ENCODE peak calls at places on chromosome 15, in seven cellular contexts. One of them, this sample, is unnamed.

GRCh38 chr15:66046751-66047150 is 177.5 kb downstream of the RAB11A start:
- DNase-seq in pancreas: no peak
- DNase-seq in HS-27A: no peak
- DNase-seq in SHP77: peak
- DNase-seq in NCI-H1105 treated with DMSO at 0.1 percent for 48 hours: peak
- DNase-seq in AG08395: no peak
- DNase-seq in kidney: no peak
- DNase-seq in this sample: no peak

GRCh38 chr15:74845208-74845568 is 2.2 kb upstream of the ULK3 start:
- DNase-seq in kidney: peak
- DNase-seq in NCI-H1105 treated with DMSO at 0.1 percent for 48 hours: no peak
- DNase-seq in HS-27A: no peak
- DNase-seq in AG08395: no peak
- DNase-seq in pancreas: no peak
- DNase-seq in SHP77: no peak
- DNase-seq in this sample: peak

GRCh38 chr15:40343512-40343911 is 2.8 kb upstream of the CCDC9B start:
- DNase-seq in kidney: peak
- DNase-seq in HS-27A: peak
- DNase-seq in NCI-H1105 treated with DMSO at 0.1 percent for 48 hours: no peak
- DNase-seq in SHP77: no peak
- DNase-seq in pancreas: no peak
- DNase-seq in AG08395: peak
- DNase-seq in this sample: no peak

GRCh38 chr15:40999190-40999589 is 45.9 kb downstream of the CHAC1 start:
- DNase-seq in kidney: no peak
- DNase-seq in pancreas: no peak
- DNase-seq in SHP77: no peak
- DNase-seq in HS-27A: no peak
- DNase-seq in AG08395: peak
- DNase-seq in NCI-H1105 treated with DMSO at 0.1 percent for 48 hours: no peak
- DNase-seq in this sample: no peak

GRCh38 chr15:62719316-62719715 is 323.2 kb upstream of the TPM1 start:
- DNase-seq in HS-27A: peak
- DNase-seq in kidney: no peak
- DNase-seq in NCI-H1105 treated with DMSO at 0.1 percent for 48 hours: no peak
- DNase-seq in AG08395: peak
- DNase-seq in pancreas: no peak
- DNase-seq in SHP77: no peak
- DNase-seq in this sample: no peak

GRCh38 chr15:90214553-90215205 is 13.5 kb downstream of the SEMA4B start:
- DNase-seq in pancreas: no peak
- DNase-seq in NCI-H1105 treated with DMSO at 0.1 percent for 48 hours: no peak
- DNase-seq in SHP77: no peak
- DNase-seq in kidney: no peak
- DNase-seq in HS-27A: no peak
- DNase-seq in AG08395: peak
- DNase-seq in this sample: no peak

GRCh38 chr15:78810377-78811123 is 714 bp downstream of the ADAMTS7 start:
- DNase-seq in kidney: peak
- DNase-seq in NCI-H1105 treated with DMSO at 0.1 percent for 48 hours: peak
- DNase-seq in pancreas: peak
- DNase-seq in SHP77: no peak
- DNase-seq in HS-27A: no peak
- DNase-seq in AG08395: peak
- DNase-seq in this sample: no peak

GRCh38 chr15:61227269-61228024 is 1.7 kb downstream of the RORA start:
- DNase-seq in AG08395: peak
- DNase-seq in kidney: peak
- DNase-seq in SHP77: peak
- DNase-seq in NCI-H1105 treated with DMSO at 0.1 percent for 48 hours: peak
- DNase-seq in pancreas: peak
- DNase-seq in HS-27A: peak
- DNase-seq in this sample: no peak

GRCh38 chr15:43794269-43795037 is 2.3 kb downstream of the SERF2 start:
- DNase-seq in SHP77: no peak
- DNase-seq in HS-27A: no peak
- DNase-seq in NCI-H1105 treated with DMSO at 0.1 percent for 48 hours: no peak
- DNase-seq in AG08395: peak
- DNase-seq in kidney: no peak
- DNase-seq in pancreas: no peak
- DNase-seq in this sample: no peak

GRCh38 chr15:40471778-40472130 is 970 bp downstream of the CHST14 start:
- DNase-seq in AG08395: peak
- DNase-seq in HS-27A: no peak
- DNase-seq in kidney: no peak
- DNase-seq in NCI-H1105 treated with DMSO at 0.1 percent for 48 hours: no peak
- DNase-seq in SHP77: no peak
- DNase-seq in pancreas: peak
- DNase-seq in this sample: no peak

GRCh38 chr15:78934063-78935023 is 10.5 kb downstream of the CTSH start:
- DNase-seq in pancreas: no peak
- DNase-seq in HS-27A: no peak
- DNase-seq in SHP77: no peak
- DNase-seq in kidney: peak
- DNase-seq in NCI-H1105 treated with DMSO at 0.1 percent for 48 hours: no peak
- DNase-seq in AG08395: no peak
- DNase-seq in this sample: no peak

GRCh38 chr15:52796742-52797515 is 6.8 kb upstream of the ONECUT1 start:
- DNase-seq in kidney: no peak
- DNase-seq in HS-27A: no peak
- DNase-seq in NCI-H1105 treated with DMSO at 0.1 percent for 48 hours: no peak
- DNase-seq in SHP77: no peak
- DNase-seq in pancreas: no peak
- DNase-seq in AG08395: no peak
- DNase-seq in this sample: no peak

GRCh38 chr15:71627188-71627587 is 183.2 kb upstream of the NR2E3 start:
- DNase-seq in NCI-H1105 treated with DMSO at 0.1 percent for 48 hours: no peak
- DNase-seq in AG08395: no peak
- DNase-seq in kidney: no peak
- DNase-seq in HS-27A: no peak
- DNase-seq in pancreas: no peak
- DNase-seq in SHP77: no peak
- DNase-seq in this sample: no peak

GRCh38 chr15:84740691-84741090 is 7.7 kb upstream of the ZNF592 start:
- DNase-seq in HS-27A: no peak
- DNase-seq in SHP77: no peak
- DNase-seq in pancreas: no peak
- DNase-seq in kidney: no peak
- DNase-seq in AG08395: no peak
- DNase-seq in NCI-H1105 treated with DMSO at 0.1 percent for 48 hours: no peak
- DNase-seq in this sample: no peak

GRCh38 chr15:101167791-101168462 is 83.9 kb downstream of the CHSY1 start:
- DNase-seq in SHP77: no peak
- DNase-seq in HS-27A: peak
- DNase-seq in NCI-H1105 treated with DMSO at 0.1 percent for 48 hours: no peak
- DNase-seq in kidney: peak
- DNase-seq in AG08395: peak
- DNase-seq in pancreas: no peak
- DNase-seq in this sample: peak

GRCh38 chr15:78177447-78177873 is 28.3 kb downstream of the IDH3A start:
- DNase-seq in pancreas: peak
- DNase-seq in HS-27A: no peak
- DNase-seq in SHP77: peak
- DNase-seq in NCI-H1105 treated with DMSO at 0.1 percent for 48 hours: no peak
- DNase-seq in AG08395: peak
- DNase-seq in kidney: no peak
- DNase-seq in this sample: no peak

GRCh38 chr15:78035861-78036476 is 41.5 kb downstream of the TBC1D2B start:
- DNase-seq in HS-27A: no peak
- DNase-seq in kidney: no peak
- DNase-seq in AG08395: no peak
- DNase-seq in SHP77: no peak
- DNase-seq in NCI-H1105 treated with DMSO at 0.1 percent for 48 hours: no peak
- DNase-seq in pancreas: no peak
- DNase-seq in this sample: no peak

GRCh38 chr15:68704496-68705021 is 116.1 kb downstream of the ANP32A start:
- DNase-seq in AG08395: no peak
- DNase-seq in HS-27A: no peak
- DNase-seq in SHP77: no peak
- DNase-seq in pancreas: no peak
- DNase-seq in kidney: no peak
- DNase-seq in NCI-H1105 treated with DMSO at 0.1 percent for 48 hours: no peak
- DNase-seq in this sample: no peak

GRCh38 chr15:41772720-41773331 is 1.5 kb upstream of the MAPKBP1 start:
- DNase-seq in HS-27A: no peak
- DNase-seq in AG08395: peak
- DNase-seq in SHP77: peak
- DNase-seq in pancreas: peak
- DNase-seq in NCI-H1105 treated with DMSO at 0.1 percent for 48 hours: peak
- DNase-seq in kidney: no peak
- DNase-seq in this sample: no peak

GRCh38 chr15:97141360-97141759 is 810.9 kb downstream of the NR2F2 start:
- DNase-seq in NCI-H1105 treated with DMSO at 0.1 percent for 48 hours: no peak
- DNase-seq in pancreas: no peak
- DNase-seq in kidney: no peak
- DNase-seq in AG08395: no peak
- DNase-seq in HS-27A: no peak
- DNase-seq in SHP77: no peak
- DNase-seq in this sample: no peak

GRCh38 chr15:58546635-58547627 is 115.1 kb downstream of the LIPC start:
- DNase-seq in AG08395: peak
- DNase-seq in pancreas: peak
- DNase-seq in NCI-H1105 treated with DMSO at 0.1 percent for 48 hours: no peak
- DNase-seq in HS-27A: peak
- DNase-seq in SHP77: no peak
- DNase-seq in kidney: peak
- DNase-seq in this sample: peak

GRCh38 chr15:90201944-90202375 is 830 bp downstream of the SEMA4B start:
- DNase-seq in HS-27A: no peak
- DNase-seq in NCI-H1105 treated with DMSO at 0.1 percent for 48 hours: no peak
- DNase-seq in AG08395: no peak
- DNase-seq in SHP77: no peak
- DNase-seq in pancreas: no peak
- DNase-seq in kidney: peak
- DNase-seq in this sample: no peak

GRCh38 chr15:100683434-100683833 is 81.0 kb downstream of the ASB7 start:
- DNase-seq in HS-27A: no peak
- DNase-seq in pancreas: no peak
- DNase-seq in kidney: no peak
- DNase-seq in NCI-H1105 treated with DMSO at 0.1 percent for 48 hours: no peak
- DNase-seq in AG08395: no peak
- DNase-seq in SHP77: no peak
- DNase-seq in this sample: no peak

GRCh38 chr15:70792171-70792573 is 28.8 kb upstream of the UACA start:
- DNase-seq in AG08395: peak
- DNase-seq in SHP77: no peak
- DNase-seq in NCI-H1105 treated with DMSO at 0.1 percent for 48 hours: no peak
- DNase-seq in kidney: no peak
- DNase-seq in pancreas: no peak
- DNase-seq in HS-27A: peak
- DNase-seq in this sample: no peak

This sample was measured in left lung.